ENCODE peak calls at places on chromosomes 1 and 21, in four cellular contexts. I, D, R and Q are unnamed samples.

GRCh38 chr1:205962821-205963221 is 19.6 kb upstream of the SLC26A9 start:
- DNase-seq in I (no peak), D (no peak), R (no peak), Q (no peak)

GRCh38 chr1:42176902-42177519 is 12.5 kb upstream of the GUCA2A start:
- DNase-seq in I (no peak), D (peak; percentile 57), R (no peak), Q (no peak)

GRCh38 chr1:30696831-30697230 is 26.6 kb downstream of the MATN1 start:
- DNase-seq in I (no peak), D (peak; percentile 3), R (no peak), Q (no peak)

GRCh38 chr1:217770895-217771294 is 139.8 kb downstream of the SPATA17 start:
- DNase-seq in I (no peak), D (no peak), R (no peak), Q (no peak)

GRCh38 chr1:78061825-78062523 is 16.2 kb downstream of the GIPC2 start:
- DNase-seq in I (no peak), D (no peak), R (no peak), Q (no peak)

GRCh38 chr1:114552106-114552639 is 29.2 kb downstream of the BCAS2 start:
- DNase-seq in I (no peak), D (no peak), R (no peak), Q (no peak)

GRCh38 chr1:205003358-205004145 is 39.5 kb upstream of the CNTN2 start:
- DNase-seq in I (no peak), D (peak; percentile 94), R (no peak), Q (no peak)

GRCh38 chr1:116910379-116911165 is 856 bp downstream of the PTGFRN start:
- DNase-seq in I (peak; percentile 70), D (peak; percentile 21), R (no peak), Q (peak; percentile 47)

GRCh38 chr1:214640431-214641213 is 37.6 kb downstream of the CENPF start:
- DNase-seq in I (no peak), D (no peak), R (no peak), Q (no peak)

GRCh38 chr1:229430761-229431269 is 3.1 kb downstream of the ACTA1 start:
- DNase-seq in I (peak; percentile 44), D (no peak), R (no peak), Q (no peak)

GRCh38 chr1:180594723-180595122 is 36.0 kb downstream of the OVAAL start:
- DNase-seq in I (no peak), D (peak; percentile 37), R (no peak), Q (no peak)

GRCh38 chr1:13725714-13726175 is 25.8 kb downstream of the PRDM2 start:
- DNase-seq in I (peak; percentile 20), D (peak; percentile 54), R (no peak), Q (no peak)

GRCh38 chr1:234871710-234872262 is 256.9 kb downstream of the TOMM20 start:
- DNase-seq in I (no peak), D (peak; percentile 84), R (no peak), Q (no peak)

GRCh38 chr1:2808386-2808705 is 6.9 kb upstream of the TTC34 start:
- DNase-seq in I (no peak), D (no peak), R (no peak), Q (no peak)

GRCh38 chr1:53735261-53735660 is 3.7 kb downstream of the GLIS1 start:
- DNase-seq in I (no peak), D (no peak), R (no peak), Q (no peak)

GRCh38 chr21:42852925-42853570 is 26.3 kb downstream of the WDR4 start:
- DNase-seq in I (no peak), D (no peak), R (no peak), Q (no peak)

GRCh38 chr1:198794498-198794897 is 155.7 kb downstream of the PTPRC start:
- DNase-seq in I (no peak), D (no peak), R (no peak), Q (no peak)

GRCh38 chr1:184905601-184906322 is 68.5 kb downstream of the NIBAN1 start:
- DNase-seq in I (peak; percentile 54), D (no peak), R (no peak), Q (no peak)

GRCh38 chr1:63327417-63328139 is 5.2 kb downstream of the FOXD3 start:
- DNase-seq in I (peak; percentile 60), D (peak; percentile 82), R (no peak), Q (peak; percentile 65)

GRCh38 chr1:58594556-58594955 is 17.5 kb upstream of the TACSTD2 start:
- DNase-seq in I (no peak), D (no peak), R (no peak), Q (no peak)

GRCh38 chr1:205950280-205950679 is 7.0 kb upstream of the SLC26A9 start:
- DNase-seq in I (peak; percentile 70), D (no peak), R (no peak), Q (no peak)

GRCh38 chr1:16612332-16613172 is 812 bp downstream of the NBPF1 start:
- DNase-seq in I (peak; percentile 67), D (peak; percentile 53), R (no peak), Q (peak; percentile 79)

GRCh38 chr1:7265771-7266371 is 480.6 kb downstream of the CAMTA1 start:
- DNase-seq in I (peak; percentile 88), D (no peak), R (no peak), Q (peak; percentile 28)
- H3K27ac ChIP-seq in I (peak overlapping the region; percentile 13), D (no peak overlapping the region), R (no peak overlapping the region), Q (no peak overlapping the region)

GRCh38 chr1:220369511-220369910 is 97.3 kb upstream of the RAB3GAP2 start:
- DNase-seq in I (no peak), D (no peak), R (no peak), Q (no peak)
- H3K27ac ChIP-seq in I (no peak overlapping the region), D (no peak overlapping the region), R (no peak overlapping the region), Q (no peak overlapping the region)

GRCh38 chr1:162709132-162709860 is 77.0 kb downstream of the DDR2 start:
- DNase-seq in I (no peak), D (no peak), R (no peak), Q (no peak)
- H3K27ac ChIP-seq in I (no peak overlapping the region), D (no peak overlapping the region), R (no peak overlapping the region), Q (no peak overlapping the region)

GRCh38 chr1:67522001-67522441 is 91.8 kb upstream of the SERBP1 start:
- DNase-seq in I (no peak), D (no peak), R (no peak), Q (no peak)
- H3K27ac ChIP-seq in I (no peak overlapping the region), D (no peak overlapping the region), R (no peak overlapping the region), Q (no peak overlapping the region)